ENCODE peak calls at places on chromosomes 3 and 15, in eight cellular contexts. G, M, J, U, D, H, Z and O are unnamed samples.

GRCh38 chr15:71596672-71597071 is 213.7 kb upstream of the NR2E3 start:
- DNase-seq in G (peak), M (peak), J (peak), U (no peak), D (peak), H (no peak), Z (no peak), O (peak)

GRCh38 chr3:177410734-177411133 is 213.5 kb upstream of the TBL1XR1 start:
- DNase-seq in G (no peak), M (peak), J (peak), U (peak), D (no peak), H (no peak), Z (no peak), O (no peak)

GRCh38 chr3:177731644-177732268 is 534.5 kb upstream of the TBL1XR1 start:
- DNase-seq in G (no peak), M (no peak), J (no peak), U (no peak), D (no peak), H (no peak), Z (no peak), O (no peak)

GRCh38 chr3:63979093-63979492 is 44.2 kb downstream of the PSMD6 start:
- DNase-seq in G (no peak), M (no peak), J (no peak), U (no peak), D (no peak), H (no peak), Z (no peak), O (no peak)

GRCh38 chr3:33717616-33717865 is 513 bp downstream of the CLASP2 start:
- DNase-seq in G (no peak), M (peak), J (peak), U (no peak), D (peak), H (peak), Z (peak), O (peak)

GRCh38 chr15:62857411-62857853 is 185.1 kb upstream of the TPM1 start:
- DNase-seq in G (no peak), M (no peak), J (no peak), U (no peak), D (no peak), H (no peak), Z (peak), O (no peak)

GRCh38 chr3:136251511-136251910 is 1.4 kb downstream of the PCCB start:
- DNase-seq in G (no peak), M (no peak), J (no peak), U (no peak), D (no peak), H (peak), Z (no peak), O (no peak)

GRCh38 chr3:72452745-72453144 is 395.5 kb downstream of the SHQ1 start:
- DNase-seq in G (no peak), M (no peak), J (no peak), U (no peak), D (no peak), H (no peak), Z (no peak), O (no peak)

GRCh38 chr3:132394334-132394733 is 23.0 kb upstream of the DNAJC13 start:
- DNase-seq in G (peak), M (no peak), J (no peak), U (peak), D (peak), H (no peak), Z (no peak), O (no peak)

GRCh38 chr3:36876181-36876936 is 68.5 kb downstream of the TRANK1 start:
- DNase-seq in G (no peak), M (no peak), J (no peak), U (no peak), D (no peak), H (no peak), Z (no peak), O (no peak)

GRCh38 chr15:34616613-34617012 is 33.2 kb upstream of the GOLGA8B start:
- DNase-seq in G (no peak), M (no peak), J (no peak), U (peak), D (no peak), H (no peak), Z (peak), O (peak)

GRCh38 chr15:37138586-37138985 is 38.2 kb upstream of the MEIS2 start:
- DNase-seq in G (no peak), M (no peak), J (no peak), U (no peak), D (no peak), H (no peak), Z (no peak), O (no peak)

GRCh38 chr3:153051427-153052095 is 110.5 kb upstream of the RAP2B start:
- DNase-seq in G (no peak), M (no peak), J (no peak), U (peak), D (no peak), H (no peak), Z (peak), O (no peak)

GRCh38 chr3:97579365-97579764 is 185.2 kb upstream of the ARL6 start:
- DNase-seq in G (no peak), M (no peak), J (no peak), U (no peak), D (no peak), H (no peak), Z (no peak), O (no peak)

GRCh38 chr15:43762824-43763223 is 13.9 kb downstream of the ELL3 start:
- DNase-seq in G (no peak), M (no peak), J (no peak), U (no peak), D (no peak), H (no peak), Z (no peak), O (no peak)

GRCh38 chr15:66284276-66284675 is 9.1 kb upstream of the DIS3L start:
- DNase-seq in G (no peak), M (no peak), J (no peak), U (no peak), D (no peak), H (no peak), Z (no peak), O (no peak)

GRCh38 chr3:123344175-123344908 is 104.5 kb downstream of the ADCY5 start:
- DNase-seq in G (peak), M (no peak), J (no peak), U (peak), D (no peak), H (no peak), Z (no peak), O (no peak)

GRCh38 chr3:62554264-62554799 is 181.0 kb upstream of the FEZF2 start:
- DNase-seq in G (no peak), M (no peak), J (no peak), U (no peak), D (no peak), H (no peak), Z (peak), O (no peak)

GRCh38 chr3:171028025-171028778 is 1.7 kb upstream of the SLC2A2 start:
- DNase-seq in G (peak), M (peak), J (peak), U (peak), D (peak), H (peak), Z (no peak), O (peak)

GRCh38 chr3:98741121-98741716 is 21.9 kb upstream of the ST3GAL6 start:
- DNase-seq in G (peak), M (no peak), J (no peak), U (peak), D (no peak), H (no peak), Z (no peak), O (no peak)

GRCh38 chr3:177106184-177106583 is 91.1 kb downstream of the TBL1XR1 start:
- DNase-seq in G (no peak), M (no peak), J (no peak), U (no peak), D (no peak), H (no peak), Z (no peak), O (no peak)

GRCh38 chr3:113339616-113340244 is 101.6 kb downstream of the CFAP44 start:
- DNase-seq in G (no peak), M (no peak), J (no peak), U (no peak), D (no peak), H (no peak), Z (no peak), O (no peak)

GRCh38 chr15:59371458-59372351 is 966 bp downstream of the MYO1E start:
- DNase-seq in G (no peak), M (peak), J (peak), U (peak), D (peak), H (peak), Z (peak), O (peak)

GRCh38 chr15:90654233-90655124 is 62.7 kb upstream of the BLM start:
- DNase-seq in G (no peak), M (no peak), J (no peak), U (peak), D (no peak), H (no peak), Z (no peak), O (no peak)

GRCh38 chr3:175192536-175192935 is 333.4 kb downstream of the NAALADL2 start:
- DNase-seq in G (no peak), M (no peak), J (no peak), U (peak), D (no peak), H (no peak), Z (no peak), O (no peak)

GRCh38 chr3:152175576-152175883 is 93.2 kb upstream of the MBNL1 start:
- DNase-seq in G (no peak), M (no peak), J (no peak), U (peak), D (no peak), H (no peak), Z (no peak), O (no peak)

GRCh38 chr15:100255644-100256043 is 86.1 kb downstream of the ADAMTS17 start:
- DNase-seq in G (peak), M (no peak), J (no peak), U (no peak), D (no peak), H (no peak), Z (no peak), O (no peak)

GRCh38 chr3:105259505-105259904 is 107.2 kb upstream of the ALCAM start:
- DNase-seq in G (no peak), M (no peak), J (no peak), U (no peak), D (no peak), H (no peak), Z (no peak), O (no peak)

GRCh38 chr15:75705854-75706681 is 6.6 kb downstream of the CSPG4 start:
- DNase-seq in G (no peak), M (no peak), J (no peak), U (no peak), D (peak), H (no peak), Z (no peak), O (no peak)

GRCh38 chr3:109819786-109820185 is 482.4 kb upstream of the DPPA4 start:
- DNase-seq in G (no peak), M (no peak), J (no peak), U (no peak), D (no peak), H (no peak), Z (no peak), O (no peak)

GRCh38 chr15:65569728-65570127 is 39.5 kb downstream of the HACD3 start:
- DNase-seq in G (no peak), M (no peak), J (no peak), U (no peak), D (no peak), H (no peak), Z (no peak), O (no peak)

GRCh38 chr3:138452491-138452890 is 18.1 kb downstream of the ESYT3 start:
- DNase-seq in G (no peak), M (no peak), J (no peak), U (no peak), D (no peak), H (no peak), Z (no peak), O (no peak)

GRCh38 chr15:83398591-83398990 is 48.5 kb upstream of the SH3GL3 start:
- DNase-seq in G (no peak), M (no peak), J (no peak), U (no peak), D (no peak), H (no peak), Z (no peak), O (no peak)

GRCh38 chr3:188124184-188124583 is 29.8 kb upstream of the LPP start:
- DNase-seq in G (no peak), M (no peak), J (no peak), U (no peak), D (no peak), H (no peak), Z (no peak), O (no peak)

GRCh38 chr3:149114458-149114857 is 15.0 kb upstream of the HPS3 start:
- DNase-seq in G (no peak), M (no peak), J (no peak), U (no peak), D (no peak), H (no peak), Z (no peak), O (no peak)

GRCh38 chr3:16476636-16477035 is 36.9 kb downstream of the RFTN1 start:
- DNase-seq in G (no peak), M (no peak), J (no peak), U (peak), D (no peak), H (no peak), Z (no peak), O (no peak)

GRCh38 chr3:194574639-194575483 is 58.4 kb downstream of the TMEM44 start:
- DNase-seq in G (peak), M (no peak), J (no peak), U (no peak), D (no peak), H (no peak), Z (no peak), O (no peak)

GRCh38 chr3:159929181-159929893 is 59.3 kb upstream of the IL12A start:
- DNase-seq in G (no peak), M (no peak), J (no peak), U (peak), D (peak), H (no peak), Z (peak), O (no peak)
- TF ChIP-seq CTCF in G (peak), M (no peak), J (peak), U (peak), D (peak), H (peak), Z (peak), O (no peak)

GRCh38 chr3:23248594-23249131 is 45.5 kb downstream of the UBE2E2 start:
- DNase-seq in G (no peak), M (no peak), J (no peak), U (no peak), D (no peak), H (no peak), Z (no peak), O (no peak)
- TF ChIP-seq POLR2A in G (no peak), M (no peak), J (no peak), U (no peak), D (no peak), H (no peak), Z (no peak), O (no peak)

DNA sequence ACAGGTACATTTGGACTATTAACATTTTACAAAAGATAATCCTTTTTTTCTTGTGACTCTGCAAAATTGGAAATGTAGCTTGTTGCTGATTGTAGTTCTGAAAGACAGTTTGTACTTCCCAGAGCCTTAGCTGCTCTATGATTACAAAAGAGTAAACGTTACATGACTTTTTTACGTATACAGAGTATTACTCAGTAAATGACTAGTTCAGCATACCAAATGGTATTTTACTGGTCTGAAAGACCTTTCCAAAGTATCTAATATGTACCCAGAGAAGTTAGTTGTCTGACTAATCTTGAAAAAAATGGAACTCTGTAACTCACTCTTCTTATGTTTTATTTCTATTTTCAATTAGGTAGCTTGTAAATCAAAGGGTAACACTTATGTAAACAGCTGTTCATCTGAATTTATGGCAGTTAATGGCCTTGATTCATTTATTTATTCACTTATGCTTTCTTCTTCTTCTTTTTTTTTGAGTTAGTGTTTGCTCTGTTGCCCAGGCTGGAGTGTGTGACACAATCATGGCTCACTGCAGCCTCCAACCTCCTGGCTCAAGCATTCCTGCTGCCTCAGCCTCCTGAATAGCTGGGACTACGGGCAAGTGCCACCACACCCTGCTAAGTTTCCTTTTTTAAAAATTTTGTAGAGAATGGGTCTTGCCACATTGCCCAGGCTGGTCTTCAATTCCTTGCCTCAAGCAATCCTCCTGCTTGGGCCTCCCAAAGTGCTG is 151.7 kb downstream of the C3orf38 start:
- DNase-seq in G (no peak), M (no peak), J (no peak), U (no peak), D (no peak), H (no peak), Z (no peak), O (no peak)
- TF ChIP-seq CTCF in G (no peak), M (no peak), J (no peak), U (no peak), D (no peak), H (no peak), Z (no peak), O (no peak)

DNA sequence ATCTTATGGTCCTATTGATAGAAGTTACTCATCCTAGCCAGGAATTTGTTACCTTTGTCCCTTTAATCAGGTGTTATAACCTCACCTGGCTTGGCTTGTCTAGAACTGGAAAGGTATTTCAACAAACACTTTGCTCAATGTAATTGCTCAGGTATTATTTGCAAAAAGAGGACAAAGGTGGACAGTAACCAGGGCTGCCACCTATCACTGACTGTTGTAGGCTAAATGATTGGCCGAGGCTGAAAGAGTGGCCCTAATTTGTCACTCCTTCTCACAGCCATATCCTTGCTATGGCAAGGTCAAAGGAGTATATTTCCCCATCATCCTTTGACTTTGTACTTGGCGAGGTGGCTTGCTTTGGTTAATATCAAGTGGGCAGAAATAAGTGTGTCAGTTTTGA is 2.7 kb upstream of the SELENOS start:
- DNase-seq in G (no peak), M (no peak), J (no peak), U (no peak), D (no peak), H (no peak), Z (no peak), O (no peak)
- TF ChIP-seq POLR2A in G (no peak), M (no peak), J (no peak), U (no peak), D (no peak), H (no peak), Z (no peak), O (no peak)

DNA sequence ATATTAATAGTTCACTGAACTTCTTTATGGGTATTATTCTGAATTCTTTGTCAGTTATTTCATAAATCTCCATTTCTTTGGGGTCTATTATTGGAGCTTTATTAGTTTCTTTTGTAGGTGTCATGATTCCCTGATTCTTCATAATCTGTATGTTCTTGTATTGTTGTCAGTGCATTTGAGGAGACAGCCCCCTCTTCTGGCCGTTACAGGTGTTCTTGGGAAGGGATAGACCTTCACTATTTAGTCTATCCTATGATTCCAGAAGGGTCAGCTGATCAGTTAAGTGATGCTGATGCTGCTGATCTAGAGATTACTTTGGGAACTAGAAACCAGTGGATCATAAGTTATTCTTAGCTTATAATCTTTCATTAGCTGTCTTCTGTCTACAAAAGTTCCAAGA is 34.9 kb downstream of the TMEM39A start:
- DNase-seq in G (no peak), M (no peak), J (no peak), U (no peak), D (no peak), H (no peak), Z (no peak), O (no peak)
- TF ChIP-seq CTCF in G (no peak), M (no peak), J (no peak), U (no peak), D (no peak), H (no peak), Z (no peak), O (no peak)

GRCh38 chr3:4977001-4977888 is 2.0 kb upstream of the BHLHE40 start:
- DNase-seq in G (peak), M (peak), J (peak), U (peak), D (peak), H (peak), Z (peak), O (peak)
- TF ChIP-seq POLR2A in G (peak), M (no peak), J (peak), U (no peak), D (no peak), H (peak), Z (peak), O (no peak)

GRCh38 chr3:134652409-134652831 is 1.6 kb upstream of the KY start:
- DNase-seq in G (no peak), M (peak), J (no peak), U (no peak), D (no peak), H (no peak), Z (no peak), O (no peak)

GRCh38 chr3:134655706-134656105 is 4.9 kb upstream of the KY start:
- DNase-seq in G (no peak), M (no peak), J (no peak), U (no peak), D (no peak), H (no peak), Z (no peak), O (no peak)

GRCh38 chr3:134656211-134656800 is 5.5 kb upstream of the KY start:
- DNase-seq in G (no peak), M (no peak), J (no peak), U (no peak), D (peak), H (no peak), Z (no peak), O (peak)

GRCh38 chr3:134652886-134653630 is 2.2 kb upstream of the KY start:
- DNase-seq in G (no peak), M (no peak), J (no peak), U (no peak), D (no peak), H (no peak), Z (no peak), O (no peak)

GRCh38 chr3:134654031-134654430 is 3.2 kb upstream of the KY start:
- DNase-seq in G (no peak), M (no peak), J (no peak), U (no peak), D (no peak), H (no peak), Z (no peak), O (no peak)
- TF ChIP-seq CTCF in G (no peak), M (no peak), J (no peak), U (no peak), D (no peak), H (no peak), Z (no peak), O (no peak)

DNA sequence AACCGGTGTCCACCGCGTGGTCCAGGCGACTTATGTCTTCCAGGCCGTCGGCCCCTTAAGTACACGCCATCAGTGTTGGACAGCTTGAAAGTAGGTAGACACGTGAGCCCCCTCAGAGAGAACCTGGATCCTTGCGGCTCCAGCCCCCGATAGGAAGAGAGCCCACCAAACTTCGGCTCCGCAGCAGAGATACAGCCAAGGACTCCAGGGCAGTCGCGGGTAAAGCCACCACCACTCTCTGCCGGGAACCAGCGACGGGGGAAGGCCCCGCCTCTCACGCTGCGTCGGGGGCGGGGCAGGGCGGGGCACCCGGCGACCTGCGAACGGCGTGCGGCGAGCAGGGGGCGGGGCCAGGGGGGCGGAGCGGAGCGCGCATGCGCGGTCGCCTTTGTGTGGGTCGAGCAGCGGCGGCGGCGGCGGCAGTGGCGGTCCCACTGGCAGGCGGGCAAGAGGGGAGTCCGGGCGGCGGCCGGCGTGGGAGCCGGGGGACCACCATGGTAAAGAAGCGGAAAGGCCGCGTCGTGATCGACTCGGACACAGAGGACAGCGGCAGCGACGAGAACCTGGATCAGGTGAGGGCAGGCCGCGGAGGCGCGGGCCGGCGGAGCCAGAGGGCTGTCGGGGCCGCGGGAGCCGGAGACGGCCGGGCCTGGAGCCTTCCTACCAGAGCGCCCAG is at the start of gene RTF1:
- DNase-seq in G (peak), M (peak), J (peak), U (peak), D (peak), H (peak), Z (peak), O (peak)
- TF ChIP-seq POLR2A in G (peak), M (no peak), J (peak), U (peak), D (no peak), H (peak), Z (peak), O (no peak)

GRCh38 chr3:58288011-58288728 is 17.9 kb upstream of the RPP14 start:
- DNase-seq in G (no peak), M (no peak), J (no peak), U (no peak), D (no peak), H (no peak), Z (no peak), O (peak)
- TF ChIP-seq CTCF in G (no peak), M (no peak), J (no peak), U (no peak), D (no peak), H (no peak), Z (no peak), O (no peak)